ENCODE peak calls at places on chromosomes 2 and 18, in five cellular contexts. B, O, A, R and Y are unnamed samples.

GRCh38 chr2:46887028-46887885 is 28.3 kb downstream of the MCFD2 start:
- DNase-seq in O (no peak), B (no peak), A (no peak), R (peak), Y (no peak)

GRCh38 chr2:64207573-64207972 is 63.4 kb upstream of the PELI1 start:
- DNase-seq in O (no peak), R (no peak), B (no peak), A (peak), Y (no peak)

GRCh38 chr2:42493885-42494433 is at the start of gene KCNG3:
- DNase-seq in B (peak), A (peak), O (peak), R (peak), Y (peak)

GRCh38 chr18:9147440-9148238 is 11.1 kb downstream of the ANKRD12 start:
- DNase-seq in O (no peak), R (peak), A (peak), B (peak), Y (peak)

GRCh38 chr2:118186110-118186857 is 98.0 kb downstream of the INSIG2 start:
- DNase-seq in A (peak), B (peak), R (peak), O (peak), Y (peak)

GRCh38 chr2:234165421-234165820 is 114.9 kb downstream of the SPP2 start:
- DNase-seq in A (no peak), B (peak), R (no peak), O (no peak), Y (no peak)

GRCh38 chr2:196173505-196173904 is 2.1 kb upstream of the STK17B start:
- DNase-seq in O (no peak), B (no peak), R (no peak), A (no peak), Y (no peak)

GRCh38 chr2:196925768-196926561 is 542 bp downstream of the PGAP1 start:
- DNase-seq in A (peak), B (peak), R (no peak), O (peak), Y (no peak)

GRCh38 chr2:151162185-151162584 is 99.5 kb downstream of the RBM43 start:
- DNase-seq in O (no peak), B (peak), A (no peak), R (no peak), Y (no peak)

GRCh38 chr2:8684421-8684884 is 2.6 kb downstream of the ID2 start:
- DNase-seq in O (no peak), A (no peak), R (no peak), B (peak), Y (peak)

GRCh38 chr2:119248751-119249150 is 25.1 kb downstream of the STEAP3 start:
- DNase-seq in O (no peak), A (no peak), R (no peak), B (no peak), Y (no peak)

GRCh38 chr2:50956886-50957285 is 75.0 kb downstream of the NRXN1 start:
- DNase-seq in A (no peak), B (peak), O (no peak), R (no peak), Y (no peak)